ENCODE peak calls at places on chromosomes 2 and 18, in five cellular contexts. One of them, this sample, is unnamed.

GRCh38 chr18:23037646-23038045 is 97.6 kb upstream of the CABLES1 start:
- DNase-seq in testis: no peak
- DNase-seq in transverse colon: no peak
- DNase-seq in IMR-90: no peak
- DNase-seq in heart left ventricle: no peak
- DNase-seq in this sample: no peak

GRCh38 chr2:182639971-182640370 is 76.1 kb upstream of the DNAJC10 start:
- DNase-seq in testis: no peak
- DNase-seq in transverse colon: no peak
- DNase-seq in IMR-90: no peak
- DNase-seq in heart left ventricle: no peak
- DNase-seq in this sample: no peak

GRCh38 chr2:163175294-163175693 is 336.7 kb upstream of the KCNH7 start:
- DNase-seq in testis: no peak
- DNase-seq in transverse colon: no peak
- DNase-seq in IMR-90: no peak
- DNase-seq in heart left ventricle: no peak
- DNase-seq in this sample: no peak

GRCh38 chr2:111702119-111702808 is 181.7 kb downstream of the ANAPC1 start:
- DNase-seq in testis: peak
- DNase-seq in transverse colon: peak
- DNase-seq in IMR-90: peak
- DNase-seq in heart left ventricle: peak
- DNase-seq in this sample: no peak

GRCh38 chr2:64283641-64284371 is 139.6 kb upstream of the PELI1 start:
- DNase-seq in testis: peak
- DNase-seq in transverse colon: peak
- DNase-seq in IMR-90: no peak
- DNase-seq in heart left ventricle: peak
- DNase-seq in this sample: no peak

GRCh38 chr2:232352511-232353091 is 25.9 kb upstream of the ALPP start:
- DNase-seq in testis: no peak
- DNase-seq in transverse colon: no peak
- DNase-seq in IMR-90: no peak
- DNase-seq in heart left ventricle: no peak
- DNase-seq in this sample: no peak

GRCh38 chr2:29811378-29811777 is 110.0 kb downstream of the ALK start:
- DNase-seq in testis: no peak
- DNase-seq in transverse colon: no peak
- DNase-seq in IMR-90: peak
- DNase-seq in heart left ventricle: no peak
- DNase-seq in this sample: no peak

GRCh38 chr2:236639461-236639860 is 69.8 kb downstream of the ACKR3 start:
- DNase-seq in testis: peak
- DNase-seq in transverse colon: no peak
- DNase-seq in IMR-90: no peak
- DNase-seq in heart left ventricle: no peak
- DNase-seq in this sample: no peak

GRCh38 chr2:128602699-128603101 is 284.0 kb upstream of the HS6ST1 start:
- DNase-seq in testis: no peak
- DNase-seq in transverse colon: no peak
- DNase-seq in IMR-90: no peak
- DNase-seq in heart left ventricle: no peak
- DNase-seq in this sample: peak

GRCh38 chr2:28071221-28071620 is 180.7 kb downstream of the BABAM2 start:
- DNase-seq in testis: no peak
- DNase-seq in transverse colon: no peak
- DNase-seq in IMR-90: no peak
- DNase-seq in heart left ventricle: no peak
- DNase-seq in this sample: no peak

GRCh38 chr2:206443735-206444527 is 599 bp downstream of the ADAM23 start:
- DNase-seq in testis: peak
- DNase-seq in transverse colon: no peak
- DNase-seq in IMR-90: peak
- DNase-seq in heart left ventricle: peak
- DNase-seq in this sample: peak

GRCh38 chr2:144183744-144184143 is 336.2 kb downstream of the ZEB2 start:
- DNase-seq in testis: no peak
- DNase-seq in transverse colon: peak
- DNase-seq in IMR-90: peak
- DNase-seq in heart left ventricle: no peak
- DNase-seq in this sample: peak

GRCh38 chr2:162025121-162025911 is 48.7 kb downstream of the DPP4 start:
- DNase-seq in testis: no peak
- DNase-seq in transverse colon: no peak
- DNase-seq in IMR-90: peak
- DNase-seq in heart left ventricle: no peak
- DNase-seq in this sample: no peak

GRCh38 chr2:128439231-128440086 is 120.8 kb upstream of the HS6ST1 start:
- DNase-seq in testis: peak
- DNase-seq in transverse colon: no peak
- DNase-seq in IMR-90: no peak
- DNase-seq in heart left ventricle: no peak
- DNase-seq in this sample: no peak

GRCh38 chr2:174752403-174753037 is 11.8 kb downstream of the CHRNA1 start:
- DNase-seq in testis: no peak
- DNase-seq in transverse colon: no peak
- DNase-seq in IMR-90: no peak
- DNase-seq in heart left ventricle: no peak
- DNase-seq in this sample: no peak

GRCh38 chr2:75707901-75708300 is 2.8 kb downstream of the GCFC2 start:
- DNase-seq in testis: no peak
- DNase-seq in transverse colon: no peak
- DNase-seq in IMR-90: peak
- DNase-seq in heart left ventricle: no peak
- DNase-seq in this sample: no peak

GRCh38 chr2:91477731-91478672 is 2786.5 kb downstream of the RPIA start:
- DNase-seq in testis: peak
- DNase-seq in transverse colon: no peak
- DNase-seq in IMR-90: no peak
- DNase-seq in heart left ventricle: peak
- DNase-seq in this sample: peak

GRCh38 chr2:46351388-46352141 is 54.4 kb downstream of the EPAS1 start:
- DNase-seq in testis: no peak
- DNase-seq in transverse colon: peak
- DNase-seq in IMR-90: no peak
- DNase-seq in heart left ventricle: peak
- DNase-seq in this sample: peak

GRCh38 chr2:20052872-20053281 is 1.4 kb upstream of the LAPTM4A start:
- DNase-seq in testis: peak
- DNase-seq in transverse colon: peak
- DNase-seq in IMR-90: peak
- DNase-seq in heart left ventricle: peak
- DNase-seq in this sample: no peak

DNA sequence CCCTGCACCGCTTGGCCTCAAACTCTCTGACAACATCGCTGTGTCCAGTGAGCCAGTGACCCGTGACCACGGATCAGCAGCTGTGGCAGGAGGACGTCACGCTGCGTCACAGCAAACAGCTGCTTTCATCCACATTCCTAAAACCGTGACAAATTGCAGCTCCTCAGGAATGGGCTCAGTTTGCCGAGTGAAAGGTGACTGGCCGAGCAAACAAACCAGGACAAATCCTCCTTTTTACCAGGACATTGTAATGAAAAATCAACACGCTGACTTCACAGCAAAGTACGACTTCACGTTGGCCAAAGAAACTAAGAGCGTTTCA is 57.6 kb downstream of the PXDN start:
- DNase-seq in testis: no peak
- DNase-seq in transverse colon: no peak
- DNase-seq in IMR-90: peak
- DNase-seq in heart left ventricle: no peak
- DNase-seq in this sample: no peak
- H3K27ac ChIP-seq in testis: no peak
- H3K27ac ChIP-seq in transverse colon: no peak
- H3K27ac ChIP-seq in IMR-90: peak
- H3K27ac ChIP-seq in heart left ventricle: no peak
- H3K27ac ChIP-seq in this sample: no peak

DNA sequence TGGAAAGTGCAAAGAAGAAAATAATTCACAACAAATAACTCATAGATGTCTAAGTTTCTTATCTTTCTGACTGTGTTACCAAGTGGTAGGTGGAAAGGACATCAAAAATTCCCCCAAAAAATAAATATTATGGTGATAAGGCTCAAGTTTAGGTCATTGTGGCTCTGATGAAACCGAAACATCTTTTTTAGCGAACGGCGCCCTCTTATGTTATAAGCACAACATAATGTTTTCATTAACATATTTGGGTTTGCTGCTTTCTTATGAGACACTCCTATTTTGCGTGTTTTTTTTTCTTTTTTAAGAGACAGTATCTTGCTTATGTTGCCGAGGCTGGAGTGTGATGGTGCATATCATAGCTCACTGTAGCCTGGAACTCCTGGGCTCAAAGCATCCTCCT is 38.6 kb upstream of the SLC35G4 start:
- DNase-seq in testis: no peak
- DNase-seq in transverse colon: no peak
- DNase-seq in IMR-90: peak
- DNase-seq in heart left ventricle: no peak
- DNase-seq in this sample: no peak
- TF ChIP-seq CTCF in testis: no peak
- TF ChIP-seq CTCF in transverse colon: no peak
- TF ChIP-seq CTCF in IMR-90: peak
- TF ChIP-seq CTCF in heart left ventricle: no peak
- TF ChIP-seq CTCF in this sample: no peak

GRCh38 chr2:201276511-201276910 is 16.2 kb downstream of the CASP8 start:
- DNase-seq in testis: no peak
- DNase-seq in transverse colon: no peak
- DNase-seq in IMR-90: no peak
- DNase-seq in heart left ventricle: no peak
- DNase-seq in this sample: no peak

GRCh38 chr2:201271917-201272316 is 11.6 kb downstream of the CASP8 start:
- DNase-seq in testis: no peak
- DNase-seq in transverse colon: no peak
- DNase-seq in IMR-90: no peak
- DNase-seq in heart left ventricle: no peak
- DNase-seq in this sample: no peak

GRCh38 chr2:201273330-201273983 is 13.1 kb downstream of the CASP8 start:
- DNase-seq in testis: no peak
- DNase-seq in transverse colon: no peak
- DNase-seq in IMR-90: no peak
- DNase-seq in heart left ventricle: no peak
- DNase-seq in this sample: no peak

GRCh38 chr2:201275991-201276390 is 15.7 kb downstream of the CASP8 start:
- DNase-seq in testis: no peak
- DNase-seq in transverse colon: no peak
- DNase-seq in IMR-90: no peak
- DNase-seq in heart left ventricle: no peak
- DNase-seq in this sample: no peak

DNA sequence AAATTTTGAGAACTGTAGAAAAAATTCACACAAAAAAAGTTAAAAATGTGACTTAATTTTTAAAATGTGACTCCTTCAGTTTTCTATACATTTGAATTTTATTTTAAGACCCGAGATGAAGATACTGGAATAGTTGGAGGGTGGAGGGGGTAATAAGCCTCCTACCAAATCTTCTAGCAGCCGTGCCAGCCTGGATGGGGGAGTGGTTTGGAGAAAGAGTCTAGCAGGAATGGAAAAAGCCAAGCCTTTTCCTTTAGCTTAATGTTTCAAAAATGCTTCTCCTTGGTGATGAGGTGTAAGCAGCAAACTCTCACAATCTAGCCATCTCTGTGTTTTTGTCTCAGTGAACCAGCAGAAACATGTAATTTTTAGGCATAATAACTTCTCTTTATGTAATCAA is 14.7 kb downstream of the CASP8 start:
- DNase-seq in testis: no peak
- DNase-seq in transverse colon: no peak
- DNase-seq in IMR-90: no peak
- DNase-seq in heart left ventricle: no peak
- DNase-seq in this sample: no peak
- TF ChIP-seq POLR2A in testis: no peak
- TF ChIP-seq POLR2A in transverse colon: no peak
- TF ChIP-seq POLR2A in IMR-90: no peak
- TF ChIP-seq POLR2A in heart left ventricle: no peak
- TF ChIP-seq POLR2A in this sample: no peak

GRCh38 chr18:63924551-63924950 is 16.8 kb downstream of the SERPINB10 start:
- DNase-seq in testis: no peak
- DNase-seq in transverse colon: no peak
- DNase-seq in IMR-90: peak
- DNase-seq in heart left ventricle: no peak
- DNase-seq in this sample: no peak
- H3K27ac ChIP-seq in testis: no peak
- H3K27ac ChIP-seq in transverse colon: no peak
- H3K27ac ChIP-seq in IMR-90: no peak
- H3K27ac ChIP-seq in heart left ventricle: no peak
- H3K27ac ChIP-seq in this sample: no peak

DNA sequence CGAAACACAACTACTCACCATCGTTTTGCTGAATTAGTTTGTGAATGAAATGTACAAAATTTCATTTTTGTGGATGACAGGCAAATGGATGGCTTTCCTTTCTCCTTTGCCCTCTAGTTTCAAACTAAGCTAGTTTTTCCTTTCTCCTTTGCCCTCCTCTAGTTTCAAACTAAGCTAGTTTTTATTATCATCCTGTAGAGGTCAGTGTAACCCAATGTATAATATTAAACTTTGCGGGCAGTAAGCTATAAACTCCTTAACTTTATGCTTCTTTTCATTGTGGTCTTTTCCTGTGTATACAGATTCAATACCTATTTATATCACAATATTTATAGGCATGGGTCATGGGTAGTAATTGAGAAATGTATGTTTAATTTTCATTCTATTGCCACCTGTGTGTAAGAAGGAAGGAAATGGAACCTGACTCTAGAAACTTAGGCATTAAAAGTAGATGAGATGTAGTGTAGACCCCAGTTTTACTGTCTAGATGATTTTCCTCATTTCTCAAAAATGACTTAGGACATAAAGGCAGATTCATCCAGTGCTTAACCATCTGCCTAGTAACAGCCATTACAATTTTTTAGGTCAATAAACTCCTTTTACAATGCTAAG is 58.1 kb downstream of the MAP3K19 start:
- DNase-seq in testis: no peak
- DNase-seq in transverse colon: no peak
- DNase-seq in IMR-90: peak
- DNase-seq in heart left ventricle: no peak
- DNase-seq in this sample: no peak
- TF ChIP-seq CTCF in testis: no peak
- TF ChIP-seq CTCF in transverse colon: peak
- TF ChIP-seq CTCF in IMR-90: peak
- TF ChIP-seq CTCF in heart left ventricle: peak
- TF ChIP-seq CTCF in this sample: no peak

GRCh38 chr2:101287303-101287702 is 21.2 kb downstream of the RNF149 start:
- DNase-seq in testis: no peak
- DNase-seq in transverse colon: no peak
- DNase-seq in IMR-90: no peak
- DNase-seq in heart left ventricle: no peak
- DNase-seq in this sample: no peak
- TF ChIP-seq POLR2A in testis: no peak
- TF ChIP-seq POLR2A in transverse colon: no peak
- TF ChIP-seq POLR2A in IMR-90: no peak
- TF ChIP-seq POLR2A in heart left ventricle: no peak
- TF ChIP-seq POLR2A in this sample: no peak

DNA sequence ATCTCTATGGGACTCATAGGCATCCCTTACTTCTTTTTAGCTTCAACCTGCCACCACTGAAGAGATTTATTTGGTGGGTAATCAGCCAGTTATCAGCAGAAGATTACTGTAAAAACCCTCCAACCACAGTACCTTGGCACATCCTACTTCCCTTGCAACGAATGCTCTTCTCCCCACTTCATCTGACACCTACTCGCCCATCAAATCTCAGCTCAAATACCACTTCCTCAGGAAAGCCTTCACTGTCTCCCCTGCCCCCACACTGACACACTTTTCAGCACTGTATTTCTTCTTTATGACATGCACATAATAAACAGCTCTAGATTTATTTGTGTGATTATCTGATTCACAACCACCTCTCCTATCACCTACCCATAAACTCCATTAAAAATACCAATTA is 3.1 kb downstream of the KDSR start:
- DNase-seq in testis: no peak
- DNase-seq in transverse colon: no peak
- DNase-seq in IMR-90: no peak
- DNase-seq in heart left ventricle: no peak
- DNase-seq in this sample: no peak
- H3K27ac ChIP-seq in testis: no peak
- H3K27ac ChIP-seq in transverse colon: no peak
- H3K27ac ChIP-seq in IMR-90: no peak
- H3K27ac ChIP-seq in heart left ventricle: no peak
- H3K27ac ChIP-seq in this sample: no peak

This sample was measured in spleen.